ENCODE peak calls at places on chromosomes 4 and X, in eight cellular contexts. D, P, H, S, M, X, Q and G are unnamed samples.

GRCh38 chr4:11954093-11954492 is 525.4 kb upstream of the HS3ST1 start:
- DNase-seq in D (no peak), P (peak; percentile 80), H (peak; percentile 9), S (no peak), M (no peak), X (no peak), Q (peak; percentile 8), G (no peak)

GRCh38 chrX:129235903-129236302 is 287.4 kb downstream of the SMARCA1 start:
- DNase-seq in D (no peak), P (no peak), H (no peak), S (no peak), M (no peak), X (no peak), Q (no peak), G (no peak)

GRCh38 chrX:70444326-70445196 is at the start of gene DLG3:
- DNase-seq in D (no peak), P (peak; percentile 55), H (peak; percentile 33), S (no peak), M (no peak), X (no peak), Q (peak; percentile 32), G (no peak)

GRCh38 chrX:120561634-120562568 is 1.1 kb upstream of the CUL4B start:
- DNase-seq in D (peak; percentile 9), P (no peak), H (no peak), S (no peak), M (no peak), X (no peak), Q (no peak), G (no peak)

GRCh38 chrX:138026211-138026610 is 460.3 kb downstream of the ZIC3 start:
- DNase-seq in D (no peak), P (no peak), H (peak; percentile 14), S (no peak), M (no peak), X (no peak), Q (no peak), G (no peak)

GRCh38 chrX:152810403-152810802 is 20.2 kb downstream of the CETN2 start:
- DNase-seq in D (no peak), P (no peak), H (no peak), S (no peak), M (no peak), X (no peak), Q (peak; percentile 6), G (no peak)

GRCh38 chrX:50813843-50814661 is at the start of gene SHROOM4:
- DNase-seq in D (no peak), P (peak; percentile 73), H (peak; percentile 72), S (peak; percentile 23), M (peak; percentile 28), X (peak; percentile 67), Q (peak; percentile 41), G (peak; percentile 78)

GRCh38 chrX:98067611-98068010 is 1183.9 kb downstream of the RPA4 start:
- DNase-seq in D (no peak), P (no peak), H (peak; percentile 35), S (no peak), M (no peak), X (no peak), Q (no peak), G (no peak)

GRCh38 chr4:113452868-113453620 is 308.5 kb downstream of the CAMK2D start:
- DNase-seq in D (no peak), P (peak; percentile 93), H (peak; percentile 84), S (no peak), M (no peak), X (no peak), Q (no peak), G (no peak)

GRCh38 chr4:170011921-170012628 is 14.1 kb downstream of the MFAP3L start:
- DNase-seq in D (no peak), P (no peak), H (no peak), S (no peak), M (no peak), X (no peak), Q (no peak), G (no peak)

GRCh38 chr4:77605210-77605902 is at the start of gene CXCL13:
- DNase-seq in D (no peak), P (no peak), H (no peak), S (no peak), M (no peak), X (no peak), Q (no peak), G (no peak)

GRCh38 chr4:53563824-53564223 is 27.5 kb downstream of the LNX1 start:
- DNase-seq in D (peak; percentile 19), P (peak; percentile 79), H (peak; percentile 88), S (no peak), M (no peak), X (no peak), Q (peak; percentile 95), G (no peak)

GRCh38 chr4:48490680-48491513 is 845 bp downstream of the ZAR1 start:
- DNase-seq in D (no peak), P (no peak), H (no peak), S (no peak), M (no peak), X (no peak), Q (no peak), G (peak; percentile 76)

GRCh38 chr4:70901607-70901983 is 574 bp upstream of the MOB1B start:
- DNase-seq in D (no peak), P (no peak), H (no peak), S (no peak), M (no peak), X (no peak), Q (peak; percentile 2), G (no peak)

GRCh38 chrX:77635372-77635771 is 150.6 kb downstream of the ATRX start:
- DNase-seq in D (no peak), P (no peak), H (no peak), S (no peak), M (no peak), X (no peak), Q (no peak), G (no peak)

GRCh38 chrX:77638397-77638796 is 147.6 kb downstream of the ATRX start:
- DNase-seq in D (no peak), P (no peak), H (no peak), S (no peak), M (no peak), X (no peak), Q (no peak), G (no peak)

GRCh38 chrX:77639820-77640219 is 146.2 kb downstream of the ATRX start:
- DNase-seq in D (no peak), P (no peak), H (no peak), S (no peak), M (no peak), X (no peak), Q (no peak), G (no peak)

DNA sequence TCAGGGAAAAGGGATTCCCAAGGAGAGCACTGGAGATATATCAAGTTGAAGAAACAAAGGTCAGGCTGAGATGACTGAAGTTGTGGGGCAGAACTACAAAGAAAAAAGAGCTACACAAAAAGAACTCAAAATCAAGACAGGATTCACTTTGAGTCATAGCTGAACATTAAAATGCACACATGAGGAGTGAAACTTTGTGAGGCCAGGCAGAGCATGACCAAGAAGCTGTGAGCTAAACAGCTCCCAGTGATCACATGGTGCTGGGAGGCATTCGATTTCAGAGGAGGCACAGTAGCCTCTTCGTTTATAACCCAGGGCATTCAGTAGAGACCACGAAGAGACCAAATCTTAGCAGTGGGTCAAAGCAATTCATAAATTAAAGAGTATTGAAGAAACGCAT is 145.3 kb downstream of the ATRX start:
- DNase-seq in D (peak; percentile 31), P (no peak), H (no peak), S (no peak), M (no peak), X (no peak), Q (no peak), G (no peak)
- H3K4me3 ChIP-seq in D (no peak overlapping the region), P (no peak overlapping the region), H (no peak overlapping the region), S (no peak overlapping the region), M (no peak overlapping the region), X (no peak overlapping the region), Q (no peak overlapping the region), G (no peak overlapping the region)

DNA sequence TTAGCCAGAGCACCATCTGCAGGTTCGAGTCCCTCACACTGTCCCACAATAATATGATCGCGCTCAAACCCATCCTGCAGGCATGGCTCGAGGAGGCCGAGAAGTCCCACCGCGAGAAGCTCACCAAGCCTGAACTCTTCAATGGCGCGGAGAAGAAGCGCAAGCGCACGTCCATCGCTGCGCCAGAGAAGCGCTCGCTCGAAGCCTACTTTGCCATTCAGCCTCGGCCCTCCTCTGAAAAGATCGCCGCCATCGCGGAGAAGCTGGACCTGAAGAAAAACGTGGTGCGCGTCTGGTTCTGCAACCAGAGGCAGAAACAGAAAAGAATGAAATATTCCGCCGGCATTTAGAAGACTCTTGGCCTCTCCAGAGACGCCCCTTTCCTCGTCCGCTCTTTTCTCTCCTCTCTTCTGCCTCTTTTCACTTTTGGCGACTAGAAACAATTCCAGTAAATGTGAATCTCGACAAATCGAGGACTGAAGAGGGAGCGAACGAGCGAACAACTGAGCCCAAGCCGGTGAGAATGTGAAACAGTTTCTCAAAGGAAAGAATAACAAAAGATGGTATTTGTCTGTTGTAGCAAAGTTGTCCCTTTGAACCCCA is 1.9 kb downstream of the POU4F2 start:
- DNase-seq in D (no peak), P (no peak), H (no peak), S (no peak), M (no peak), X (no peak), Q (no peak), G (no peak)
- H3K4me3 ChIP-seq in D (no peak overlapping the region), P (no peak overlapping the region), H (no peak overlapping the region), S (no peak overlapping the region), M (no peak overlapping the region), X (no peak overlapping the region), Q (no peak overlapping the region), G (no peak overlapping the region)

DNA sequence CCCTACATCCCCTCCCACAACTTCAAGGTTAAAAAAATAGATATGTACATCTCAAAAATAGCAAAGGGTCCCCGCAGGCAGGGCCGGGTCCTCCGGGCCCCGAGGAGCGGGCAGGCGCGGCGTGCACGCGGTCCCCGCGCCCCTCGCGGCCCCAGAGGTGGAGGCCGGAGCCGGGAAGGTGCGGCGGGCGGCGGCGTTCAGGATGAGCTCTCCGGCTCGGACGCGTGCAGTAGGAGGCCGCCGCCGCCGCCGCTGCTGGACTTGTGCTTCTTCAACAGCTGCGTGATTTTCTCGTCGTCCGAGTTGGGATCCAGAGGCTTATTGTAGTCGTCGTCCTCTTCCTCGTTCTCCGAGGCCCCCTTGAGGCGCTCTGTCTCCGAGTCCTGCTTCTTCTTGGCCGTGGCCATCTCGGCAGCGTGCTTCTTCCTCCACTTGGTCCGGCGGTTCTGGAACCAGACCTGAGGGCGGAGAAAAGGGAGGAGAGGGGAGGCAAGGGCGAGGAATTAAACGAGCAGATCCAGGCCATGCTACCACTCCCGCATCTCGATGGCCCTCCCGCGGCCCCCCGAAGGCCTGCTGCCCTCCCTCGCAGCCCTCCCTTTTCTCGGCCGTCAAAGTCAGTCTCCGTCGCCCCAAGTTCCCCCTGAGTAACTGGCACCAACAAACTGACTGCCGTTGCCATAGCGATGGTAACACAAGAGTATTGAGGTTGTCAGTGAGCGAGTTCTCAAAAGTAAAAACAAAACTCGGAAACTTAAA is 5.8 kb downstream of the NKX6-1 start:
- DNase-seq in D (no peak), P (peak; percentile 30), H (peak; percentile 37), S (no peak), M (no peak), X (no peak), Q (no peak), G (no peak)
- H3K4me3 ChIP-seq in D (no peak overlapping the region), P (peak overlapping the region; percentile 6), H (no peak overlapping the region), S (peak overlapping the region; percentile 19), M (peak overlapping the region; percentile 32), X (no peak overlapping the region), Q (no peak overlapping the region), G (peak overlapping the region; percentile 9)

DNA sequence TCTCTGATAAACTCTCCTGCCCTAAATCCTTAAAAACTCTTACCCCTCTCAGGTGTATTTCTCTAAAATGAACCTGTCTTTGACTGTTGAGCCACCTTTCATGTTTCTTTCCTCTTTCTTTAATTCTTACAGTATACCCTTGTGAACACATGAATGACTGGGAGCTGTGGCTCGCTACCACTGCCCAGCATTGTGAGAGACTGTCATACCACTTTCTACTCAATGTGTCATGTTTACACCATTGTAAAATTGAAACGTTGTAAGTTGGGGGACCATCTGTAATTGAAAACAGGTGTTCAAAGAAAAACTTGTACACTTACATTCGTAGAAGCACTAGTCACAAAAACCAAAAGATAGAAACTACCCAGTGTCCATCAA is 66.9 kb downstream of the ZNF182 start:
- DNase-seq in D (no peak), P (no peak), H (no peak), S (no peak), M (no peak), X (no peak), Q (no peak), G (no peak)
- H3K4me3 ChIP-seq in D (no peak overlapping the region), P (no peak overlapping the region), H (no peak overlapping the region), S (no peak overlapping the region), M (no peak overlapping the region), X (no peak overlapping the region), Q (no peak overlapping the region), G (no peak overlapping the region)